ENCODE peak calls at places on chromosomes 4 and X, in four cellular contexts. R is AG09319, N is non-pigmented ciliary epithelial cell, F is GM23338. A is an unnamed sample.
A peak's percentile ranks its signal among the peaks of the same experiment; 100 is the strongest.

GRCh38 chr4:173934201-173934600 is 349.3 kb downstream of the FBXO8 start:
- DNase-seq in F (no peak), R (no peak), N (no peak), A (no peak)

GRCh38 chr4:77433102-77433733 is 172.4 kb upstream of the CXCL13 start:
- DNase-seq in N (no peak), R (peak; percentile 25), F (peak; percentile 72), A (no peak)

GRCh38 chr4:8838911-8839431 is 32.7 kb downstream of the HMX1 start:
- DNase-seq in N (no peak), R (no peak), F (no peak), A (peak; percentile 56)

GRCh38 chrX:39855748-39856129 is 242.0 kb downstream of the BCOR start:
- DNase-seq in F (peak; percentile 65), R (no peak), N (no peak), A (no peak)

GRCh38 chr4:96108146-96108545 is 268.3 kb downstream of the PDHA2 start:
- DNase-seq in R (no peak), N (no peak), F (no peak), A (no peak)

GRCh38 chrX:9055354-9055753 is 21.4 kb upstream of the FAM9B start:
- DNase-seq in N (no peak), F (no peak), R (no peak), A (no peak)

GRCh38 chr4:150722908-150723362 is 141.0 kb downstream of the MAB21L2 start:
- DNase-seq in F (peak; percentile 40), R (no peak), N (no peak), A (peak; percentile 85)

GRCh38 chr4:95167809-95168208 is 381.0 kb downstream of the UNC5C start:
- DNase-seq in N (no peak), F (no peak), R (no peak), A (no peak)

GRCh38 chrX:77917294-77917933 is 6.9 kb downstream of the ATP7A start:
- DNase-seq in F (no peak), N (no peak), R (no peak), A (no peak)

GRCh38 chr4:879730-880079 is 52.4 kb downstream of the GAK start:
- DNase-seq in F (no peak), R (no peak), N (no peak), A (no peak)

GRCh38 chr4:2070421-2071251 is 11.5 kb downstream of the NAT8L start:
- DNase-seq in F (no peak), R (no peak), N (no peak), A (peak; percentile 54)

GRCh38 chr4:89752932-89753598 is 83.9 kb downstream of the SNCA start:
- DNase-seq in N (peak; percentile 72), F (no peak), R (peak; percentile 75), A (no peak)

GRCh38 chr4:105058177-105058812 is 88.4 kb upstream of the TET2 start:
- DNase-seq in F (no peak), N (peak; percentile 81), R (no peak), A (no peak)

GRCh38 chr4:73311428-73311827 is 52.8 kb upstream of the ANKRD17 start:
- DNase-seq in R (peak; percentile 11), N (no peak), F (peak; percentile 53), A (no peak)

GRCh38 chr4:122764808-122765189 is 32.3 kb downstream of the BBS12 start:
- DNase-seq in N (no peak), R (peak; percentile 82), F (no peak), A (no peak)

GRCh38 chr4:76984788-76985211 is 35.2 kb downstream of the SEPTIN11 start:
- DNase-seq in N (peak; percentile 100), R (peak; percentile 98), F (no peak), A (no peak)

GRCh38 chr4:172202480-172203076 is 389.4 kb downstream of the GALNTL6 start:
- DNase-seq in N (no peak), F (peak; percentile 67), R (no peak), A (no peak)